ENCODE peak calls at places on chromosome 10, in six cellular contexts. X, B, H, D, A and Q are unnamed samples.
A peak's percentile ranks its signal among the peaks of the same experiment; 100 is the strongest.

GRCh38 chr10:12564173-12564572 is 214.8 kb downstream of the CAMK1D start:
- DNase-seq in A (peak; percentile 62), H (no peak), D (no peak), X (peak; percentile 40), B (no peak), Q (no peak)

GRCh38 chr10:22317121-22317370 is 858 bp downstream of the COMMD3 start:
- DNase-seq in H (no peak), A (no peak), D (no peak), B (no peak), X (no peak), Q (no peak)

GRCh38 chr10:79938728-79939380 is 10.1 kb downstream of the SFTPD start:
- DNase-seq in B (peak; percentile 20), A (no peak), X (no peak), H (no peak), D (no peak), Q (no peak)

GRCh38 chr10:62584216-62584615 is 210.0 kb downstream of the ZNF365 start:
- DNase-seq in X (peak; percentile 92), A (peak; percentile 100), H (no peak), B (no peak), D (no peak), Q (peak; percentile 91)

GRCh38 chr10:118980135-118980865 is 49.2 kb upstream of the NANOS1 start:
- DNase-seq in B (peak; percentile 38), H (no peak), X (no peak), A (no peak), D (no peak), Q (no peak)

GRCh38 chr10:133134411-133135115 is 25.5 kb upstream of the KNDC1 start:
- DNase-seq in D (no peak), B (peak; percentile 59), H (no peak), A (no peak), X (no peak), Q (no peak)

GRCh38 chr10:37752309-37752875 is 105.0 kb downstream of the ZNF248 start:
- DNase-seq in D (no peak), X (no peak), H (no peak), A (no peak), B (no peak), Q (no peak)

GRCh38 chr10:36094091-36094490 is 452.0 kb upstream of the FZD8 start:
- DNase-seq in B (no peak), A (no peak), X (peak; percentile 54), D (no peak), H (no peak), Q (no peak)

GRCh38 chr10:45040921-45041320 is 40.2 kb downstream of the ZNF22 start:
- DNase-seq in B (no peak), A (no peak), D (no peak), H (no peak), X (peak; percentile 75), Q (no peak)

GRCh38 chr10:28940158-28940888 is 263.0 kb downstream of the BAMBI start:
- DNase-seq in D (no peak), A (no peak), B (no peak), H (no peak), X (no peak), Q (no peak)

GRCh38 chr10:103192451-103193106 is 493 bp downstream of the NT5C2 start:
- DNase-seq in B (peak; percentile 86), H (peak; percentile 84), A (peak; percentile 72), D (peak; percentile 75), X (peak; percentile 82), Q (peak; percentile 63)

GRCh38 chr10:50033481-50033880 is 34.3 kb upstream of the WASHC2A start:
- DNase-seq in H (no peak), A (peak; percentile 62), D (no peak), X (peak; percentile 75), B (no peak), Q (peak; percentile 57)

GRCh38 chr10:132704008-132704814 is 81.7 kb downstream of the NKX6-2 start:
- DNase-seq in X (no peak), A (no peak), D (no peak), H (peak; percentile 39), B (peak; percentile 31), Q (no peak)

GRCh38 chr10:7491949-7492659 is 81.3 kb upstream of the SFMBT2 start:
- DNase-seq in X (no peak), D (no peak), H (no peak), B (no peak), A (no peak), Q (no peak)

GRCh38 chr10:35336084-35336831 is at the start of gene CCNY:
- DNase-seq in A (peak; percentile 29), D (peak; percentile 75), B (peak; percentile 92), H (peak; percentile 93), X (peak; percentile 67), Q (peak; percentile 21)

DNA sequence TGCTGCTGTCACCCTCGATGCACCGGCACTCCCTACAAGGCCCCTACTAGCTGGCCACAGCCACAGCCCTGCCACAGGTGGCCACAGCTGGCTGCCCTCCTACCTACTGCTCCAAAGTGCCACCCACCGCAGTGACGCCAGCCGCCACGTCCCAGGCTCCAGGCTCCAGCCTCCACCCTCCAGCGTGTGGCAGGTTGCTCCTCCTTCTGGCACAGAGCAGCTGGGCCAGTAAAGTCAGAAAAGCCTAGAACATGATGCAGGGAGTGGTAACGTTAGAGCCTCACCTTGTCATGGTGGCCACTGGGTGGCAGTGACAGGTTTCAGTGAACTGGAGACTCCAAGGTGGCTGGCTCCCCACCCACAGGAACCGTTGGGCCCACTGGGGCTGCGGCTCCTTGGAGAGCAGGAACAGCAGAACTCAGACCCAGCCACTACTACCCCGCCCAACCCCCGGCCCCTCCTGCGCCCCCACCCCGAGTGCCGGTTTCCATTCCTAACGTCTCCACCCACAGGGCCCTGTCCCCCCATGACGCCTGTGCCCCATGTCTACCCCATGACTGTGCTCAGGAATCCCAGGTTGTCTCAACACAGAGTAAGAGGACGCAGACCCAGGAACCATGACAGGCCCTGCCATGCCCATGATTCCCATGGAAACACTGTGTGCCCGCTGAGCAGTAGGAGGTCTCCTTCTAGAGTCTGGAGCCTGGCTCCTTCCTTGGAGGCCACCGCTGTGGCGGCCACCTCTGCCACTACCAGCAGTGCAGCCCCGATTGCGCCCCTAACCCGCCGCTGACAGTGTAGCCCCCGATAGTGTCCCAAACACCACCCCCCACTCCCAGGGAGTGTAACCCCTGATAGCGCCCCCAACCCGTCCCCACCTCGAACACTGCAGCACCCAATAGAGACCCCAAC is 52.3 kb upstream of the ZNF33B start:
- DNase-seq in D (peak; percentile 72), B (peak; percentile 79), H (no peak), A (no peak), X (no peak), Q (no peak)
- TF ChIP-seq CTCF in D (peak; percentile 34), B (no peak), H (no peak), A (no peak), X (no peak), Q (no peak)

GRCh38 chr10:18230794-18231193 is 90.6 kb downstream of the CACNB2 start:
- DNase-seq in H (no peak), B (no peak), A (peak; percentile 34), X (peak; percentile 57), D (no peak), Q (peak; percentile 13)

GRCh38 chr10:18235477-18235876 is 95.3 kb downstream of the CACNB2 start:
- DNase-seq in H (no peak), X (no peak), D (no peak), A (no peak), B (no peak), Q (no peak)

GRCh38 chr10:18231480-18231879 is 91.3 kb downstream of the CACNB2 start:
- DNase-seq in B (no peak), A (no peak), X (no peak), D (no peak), H (no peak), Q (no peak)

GRCh38 chr10:18229839-18230238 is 89.6 kb downstream of the CACNB2 start:
- DNase-seq in D (no peak), H (no peak), B (no peak), X (peak; percentile 74), A (peak; percentile 64), Q (peak; percentile 7)

GRCh38 chr10:18233775-18234174 is 93.6 kb downstream of the CACNB2 start:
- DNase-seq in A (no peak), D (peak; percentile 73), B (peak; percentile 74), X (peak; percentile 26), H (peak; percentile 61), Q (no peak)
- TF ChIP-seq CTCF in A (no peak), D (peak; percentile 56), B (peak; percentile 80), X (peak; percentile 34), H (no peak), Q (peak; percentile 15)

DNA sequence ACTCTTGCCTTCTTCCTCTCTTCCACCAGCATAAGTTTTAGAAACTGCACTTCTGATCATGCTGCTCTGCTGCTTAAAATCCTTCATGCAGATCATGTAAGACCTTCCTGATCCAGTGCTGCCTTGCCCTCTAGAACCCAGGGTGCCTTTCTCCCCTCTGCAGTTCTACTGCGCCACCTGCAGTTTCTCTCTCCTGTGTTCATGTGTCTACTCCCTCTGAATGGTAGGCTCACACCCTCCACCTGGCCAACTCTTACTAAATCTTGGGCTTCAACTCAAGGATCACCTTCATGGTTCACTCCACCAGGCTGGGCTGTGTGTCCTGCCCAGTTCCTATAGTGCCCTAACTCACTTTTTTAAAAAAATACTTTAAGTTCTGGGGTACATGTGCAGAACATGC is 174.6 kb upstream of the ITGB1 start:
- DNase-seq in A (no peak), H (no peak), B (peak; percentile 71), X (no peak), D (peak; percentile 51), Q (no peak)
- TF ChIP-seq CTCF in A (no peak), H (no peak), B (peak; percentile 63), X (no peak), D (peak; percentile 49), Q (peak; percentile 31)

GRCh38 chr10:30019468-30019867 is 39.9 kb downstream of the JCAD start:
- DNase-seq in A (no peak), D (no peak), B (no peak), H (no peak), X (no peak), Q (no peak)

GRCh38 chr10:30022590-30022989 is 36.8 kb downstream of the JCAD start:
- DNase-seq in A (no peak), X (no peak), D (no peak), H (no peak), B (no peak), Q (no peak)

GRCh38 chr10:30017576-30017975 is 41.8 kb downstream of the JCAD start:
- DNase-seq in A (no peak), B (no peak), D (no peak), X (no peak), H (no peak), Q (no peak)

GRCh38 chr10:30014511-30014910 is 44.9 kb downstream of the JCAD start:
- DNase-seq in X (no peak), A (no peak), H (no peak), B (no peak), D (no peak), Q (no peak)

GRCh38 chr10:30018512-30018911 is 40.9 kb downstream of the JCAD start:
- DNase-seq in B (no peak), X (no peak), A (no peak), D (no peak), H (no peak), Q (no peak)
- TF ChIP-seq CTCF in B (peak; percentile 31), X (no peak), A (no peak), D (peak; percentile 16), H (no peak), Q (no peak)

DNA sequence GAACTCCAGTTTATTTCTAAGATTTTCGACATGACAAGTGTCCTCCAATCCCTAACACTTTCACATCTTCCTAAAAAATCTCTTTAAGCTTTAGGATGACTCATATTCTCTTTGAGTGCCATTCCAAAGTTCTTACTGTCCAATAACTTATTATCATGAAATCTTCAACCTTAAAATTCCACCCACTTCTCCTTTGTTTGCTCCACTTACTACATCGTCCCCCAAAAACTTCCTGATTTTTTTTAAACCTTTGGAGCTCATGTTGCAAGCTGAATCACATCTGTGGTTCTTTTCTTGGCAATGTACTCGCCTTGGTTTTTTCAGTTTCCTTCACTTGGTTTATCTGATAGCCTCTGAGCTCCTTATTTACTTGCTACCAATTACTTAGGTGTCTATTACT is 39.2 kb upstream of the JCAD start:
- DNase-seq in A (peak; percentile 97), D (no peak), X (peak; percentile 67), B (no peak), H (no peak), Q (peak; percentile 92)
- TF ChIP-seq CTCF in A (no peak), D (no peak), X (no peak), B (no peak), H (no peak), Q (no peak)